ENCODE peak calls at places on chromosomes 12 and 14, in eight cellular contexts. T, O, R, P, F, V, A and K are unnamed samples.

GRCh38 chr12:119631930-119632678 is 35.8 kb upstream of the PRKAB1 start:
- DNase-seq in R (no peak), V (no peak), T (peak; percentile 40), A (no peak), O (no peak), P (no peak), F (no peak), K (no peak)

GRCh38 chr14:93044601-93045000 is 71.1 kb downstream of the ITPK1 start:
- DNase-seq in F (no peak), T (peak; percentile 67), P (no peak), R (no peak), V (no peak), A (no peak), O (no peak), K (no peak)

GRCh38 chr12:7374423-7375144 is 69.4 kb downstream of the CD163L1 start:
- DNase-seq in F (peak; percentile 33), O (peak; percentile 6), A (no peak), P (peak; percentile 60), V (peak; percentile 16), R (peak; percentile 11), T (no peak), K (no peak)

GRCh38 chr14:54754116-54754622 is 148.5 kb downstream of the GCH1 start:
- DNase-seq in V (no peak), T (no peak), A (no peak), F (no peak), R (no peak), O (no peak), P (no peak), K (no peak)

GRCh38 chr12:53994268-53994690 is 5.7 kb upstream of the HOXC9 start:
- DNase-seq in P (no peak), T (no peak), F (no peak), R (no peak), V (no peak), O (no peak), A (no peak), K (no peak)

GRCh38 chr14:38255408-38255672 is 553 bp downstream of the CLEC14A start:
- DNase-seq in F (no peak), A (no peak), V (no peak), R (no peak), P (no peak), T (no peak), O (no peak), K (peak; percentile 47)

GRCh38 chr12:32039341-32039740 is 67.3 kb upstream of the BICD1 start:
- DNase-seq in T (no peak), P (no peak), F (no peak), V (no peak), A (no peak), O (peak; percentile 20), R (no peak), K (no peak)

GRCh38 chr14:85437143-85437542 is 92.8 kb upstream of the FLRT2 start:
- DNase-seq in P (peak; percentile 8), O (peak; percentile 80), A (no peak), V (no peak), F (no peak), R (no peak), T (no peak), K (no peak)

GRCh38 chr14:35789651-35790050 is 19.4 kb downstream of the RALGAPA1 start:
- DNase-seq in P (peak; percentile 20), F (no peak), V (no peak), A (no peak), T (no peak), R (no peak), O (peak; percentile 68), K (no peak)

GRCh38 chr12:54680374-54680773 is 32.2 kb upstream of the DCD start:
- DNase-seq in P (peak; percentile 53), F (no peak), T (no peak), A (no peak), O (peak; percentile 10), R (no peak), V (no peak), K (no peak)